ENCODE peak calls at places on chromosome 2, in five cellular contexts. One of them, this sample, is unnamed.

GRCh38 chr2:181924336-181924735 is 32.8 kb downstream of the ITPRID2 start:
- DNase-seq in kidney epithelial cell: no peak
- DNase-seq in adrenal gland: no peak
- DNase-seq in occipital lobe: no peak
- DNase-seq in ovary: no peak
- DNase-seq in this sample: no peak

GRCh38 chr2:94890234-94890633 is 19.0 kb downstream of the TEKT4 start:
- DNase-seq in kidney epithelial cell: no peak
- DNase-seq in adrenal gland: no peak
- DNase-seq in occipital lobe: no peak
- DNase-seq in ovary: no peak
- DNase-seq in this sample: no peak

GRCh38 chr2:97969466-97970067 is 26.2 kb downstream of the TMEM131 start:
- DNase-seq in kidney epithelial cell: no peak
- DNase-seq in adrenal gland: peak
- DNase-seq in occipital lobe: no peak
- DNase-seq in ovary: no peak
- DNase-seq in this sample: no peak

GRCh38 chr2:23673830-23674679 is 252.9 kb downstream of the ATAD2B start:
- DNase-seq in kidney epithelial cell: no peak
- DNase-seq in adrenal gland: no peak
- DNase-seq in occipital lobe: no peak
- DNase-seq in ovary: no peak
- DNase-seq in this sample: no peak

GRCh38 chr2:156930423-156930822 is 327.1 kb upstream of the GALNT5 start:
- DNase-seq in kidney epithelial cell: no peak
- DNase-seq in adrenal gland: no peak
- DNase-seq in occipital lobe: no peak
- DNase-seq in ovary: no peak
- DNase-seq in this sample: no peak

GRCh38 chr2:55718165-55719008 is 24.7 kb upstream of the PNPT1 start:
- DNase-seq in kidney epithelial cell: peak
- DNase-seq in adrenal gland: peak
- DNase-seq in occipital lobe: peak
- DNase-seq in ovary: no peak
- DNase-seq in this sample: peak

GRCh38 chr2:102361632-102362241 is 6.1 kb downstream of the IL18R1 start:
- DNase-seq in kidney epithelial cell: no peak
- DNase-seq in adrenal gland: no peak
- DNase-seq in occipital lobe: no peak
- DNase-seq in ovary: no peak
- DNase-seq in this sample: no peak

GRCh38 chr2:215619989-215620388 is 184.1 kb upstream of the FN1 start:
- DNase-seq in kidney epithelial cell: no peak
- DNase-seq in adrenal gland: peak
- DNase-seq in occipital lobe: no peak
- DNase-seq in ovary: peak
- DNase-seq in this sample: no peak

GRCh38 chr2:54366487-54367280 is 89.4 kb upstream of the SPTBN1 start:
- DNase-seq in kidney epithelial cell: no peak
- DNase-seq in adrenal gland: no peak
- DNase-seq in occipital lobe: no peak
- DNase-seq in ovary: no peak
- DNase-seq in this sample: no peak

GRCh38 chr2:191758420-191759199 is 80.7 kb downstream of the NABP1 start:
- DNase-seq in kidney epithelial cell: peak
- DNase-seq in adrenal gland: peak
- DNase-seq in occipital lobe: no peak
- DNase-seq in ovary: no peak
- DNase-seq in this sample: peak

GRCh38 chr2:105865222-105865913 is 120.7 kb downstream of the NCK2 start:
- DNase-seq in kidney epithelial cell: no peak
- DNase-seq in adrenal gland: no peak
- DNase-seq in occipital lobe: no peak
- DNase-seq in ovary: no peak
- DNase-seq in this sample: no peak

GRCh38 chr2:217398860-217399259 is 539.0 kb upstream of the TNP1 start:
- DNase-seq in kidney epithelial cell: no peak
- DNase-seq in adrenal gland: no peak
- DNase-seq in occipital lobe: no peak
- DNase-seq in ovary: no peak
- DNase-seq in this sample: no peak

GRCh38 chr2:222835142-222835822 is 25.6 kb upstream of the ACSL3 start:
- DNase-seq in kidney epithelial cell: no peak
- DNase-seq in adrenal gland: no peak
- DNase-seq in occipital lobe: no peak
- DNase-seq in ovary: no peak
- DNase-seq in this sample: no peak

GRCh38 chr2:67997528-67998267 is 65.1 kb downstream of the C1D start:
- DNase-seq in kidney epithelial cell: peak
- DNase-seq in adrenal gland: no peak
- DNase-seq in occipital lobe: no peak
- DNase-seq in ovary: no peak
- DNase-seq in this sample: no peak

GRCh38 chr2:226763320-226763719 is 36.3 kb downstream of the IRS1 start:
- DNase-seq in kidney epithelial cell: no peak
- DNase-seq in adrenal gland: no peak
- DNase-seq in occipital lobe: no peak
- DNase-seq in ovary: no peak
- DNase-seq in this sample: no peak

GRCh38 chr2:6148887-6149286 is 456.7 kb downstream of the SOX11 start:
- DNase-seq in kidney epithelial cell: no peak
- DNase-seq in adrenal gland: no peak
- DNase-seq in occipital lobe: no peak
- DNase-seq in ovary: no peak
- DNase-seq in this sample: no peak

GRCh38 chr2:220512419-220512818 is 885.0 kb downstream of the SLC4A3 start:
- DNase-seq in kidney epithelial cell: no peak
- DNase-seq in adrenal gland: no peak
- DNase-seq in occipital lobe: no peak
- DNase-seq in ovary: no peak
- DNase-seq in this sample: no peak

GRCh38 chr2:53104263-53104662 is 663.3 kb upstream of the CHAC2 start:
- DNase-seq in kidney epithelial cell: peak
- DNase-seq in adrenal gland: no peak
- DNase-seq in occipital lobe: no peak
- DNase-seq in ovary: no peak
- DNase-seq in this sample: no peak

GRCh38 chr2:30234180-30234971 is 3.0 kb downstream of the LBH start:
- DNase-seq in kidney epithelial cell: peak
- DNase-seq in adrenal gland: no peak
- DNase-seq in occipital lobe: no peak
- DNase-seq in ovary: peak
- DNase-seq in this sample: no peak

GRCh38 chr2:78416625-78417300 is 608.7 kb upstream of the REG3G start:
- DNase-seq in kidney epithelial cell: no peak
- DNase-seq in adrenal gland: no peak
- DNase-seq in occipital lobe: no peak
- DNase-seq in ovary: no peak
- DNase-seq in this sample: no peak

GRCh38 chr2:204354442-204354856 is 190.8 kb upstream of the PARD3B start:
- DNase-seq in kidney epithelial cell: no peak
- DNase-seq in adrenal gland: no peak
- DNase-seq in occipital lobe: no peak
- DNase-seq in ovary: no peak
- DNase-seq in this sample: no peak

GRCh38 chr2:1503471-1504310 is 90.4 kb downstream of the TPO start:
- DNase-seq in kidney epithelial cell: no peak
- DNase-seq in adrenal gland: no peak
- DNase-seq in occipital lobe: no peak
- DNase-seq in ovary: peak
- DNase-seq in this sample: no peak

GRCh38 chr2:118634876-118635275 is 212.6 kb downstream of the EN1 start:
- DNase-seq in kidney epithelial cell: no peak
- DNase-seq in adrenal gland: no peak
- DNase-seq in occipital lobe: no peak
- DNase-seq in ovary: no peak
- DNase-seq in this sample: no peak

GRCh38 chr2:64467463-64467843 is 13.5 kb downstream of the LGALSL start:
- DNase-seq in kidney epithelial cell: no peak
- DNase-seq in adrenal gland: peak
- DNase-seq in occipital lobe: no peak
- DNase-seq in ovary: no peak
- DNase-seq in this sample: no peak

GRCh38 chr2:128692895-128693519 is 374.3 kb upstream of the HS6ST1 start:
- DNase-seq in kidney epithelial cell: no peak
- DNase-seq in adrenal gland: no peak
- DNase-seq in occipital lobe: no peak
- DNase-seq in ovary: no peak
- DNase-seq in this sample: no peak

GRCh38 chr2:219954331-219954730 is 326.9 kb downstream of the SLC4A3 start:
- DNase-seq in kidney epithelial cell: no peak
- DNase-seq in adrenal gland: no peak
- DNase-seq in occipital lobe: no peak
- DNase-seq in ovary: no peak
- DNase-seq in this sample: no peak

This sample was measured in GM12878.